ENCODE peak calls at places on chromosomes 16 and 17, in seven cellular contexts. P is GM12891, N is breast epithelium, F is stomach, S is prostate gland, Z is HCT116, V is upper lobe of left lung. B is an unnamed sample.

GRCh38 chr17:72219136-72219823 is 98.5 kb downstream of the SOX9 start:
- DNase-seq in S (no peak), F (no peak), P (no peak), V (no peak), N (no peak), Z (no peak), B (no peak)

GRCh38 chr16:29688172-29688571 is 9.2 kb downstream of the QPRT start:
- DNase-seq in F (no peak), Z (no peak), S (no peak), V (no peak), N (no peak), P (no peak), B (no peak)

GRCh38 chr16:84254080-84254479 is 14.3 kb upstream of the KCNG4 start:
- DNase-seq in P (no peak), N (no peak), V (no peak), F (no peak), S (no peak), Z (no peak), B (no peak)

GRCh38 chr17:75344664-75345063 is 55.4 kb upstream of the SLC25A19 start:
- DNase-seq in S (no peak), V (no peak), F (no peak), N (no peak), Z (no peak), P (no peak), B (no peak)

GRCh38 chr17:73654241-73654640 is 10.0 kb upstream of the SDK2 start:
- DNase-seq in P (no peak), V (no peak), Z (no peak), F (no peak), N (no peak), S (no peak), B (no peak)

GRCh38 chr16:30546115-30546514 is 11.5 kb upstream of the ZNF747 start:
- DNase-seq in N (no peak), F (no peak), P (no peak), S (no peak), Z (no peak), V (no peak), B (no peak)

GRCh38 chr17:35709874-35710273 is 21.6 kb upstream of the RASL10B start:
- DNase-seq in F (no peak), S (no peak), P (no peak), V (no peak), N (no peak), Z (peak; percentile 7), B (no peak)

GRCh38 chr17:39113871-39114270 is 37.6 kb downstream of the PLXDC1 start:
- DNase-seq in V (no peak), P (no peak), S (no peak), Z (no peak), N (no peak), F (no peak), B (no peak)

GRCh38 chr17:78753316-78754250 is 28.5 kb downstream of the CYTH1 start:
- DNase-seq in P (no peak), S (no peak), V (no peak), F (no peak), Z (no peak), N (no peak), B (no peak)

GRCh38 chr17:77322284-77322533 is 181.4 kb downstream of the SEC14L1 start:
- DNase-seq in F (no peak), V (no peak), P (no peak), S (no peak), Z (no peak), N (no peak), B (no peak)

GRCh38 chr17:77320046-77320445 is 179.3 kb downstream of the SEC14L1 start:
- DNase-seq in V (peak; percentile 82), N (no peak), F (no peak), Z (no peak), P (no peak), S (no peak), B (peak; percentile 12)

GRCh38 chr17:77318491-77319210 is 177.9 kb downstream of the SEC14L1 start:
- DNase-seq in Z (no peak), F (peak; percentile 44), P (no peak), V (no peak), S (no peak), N (no peak), B (peak; percentile 5)

GRCh38 chr17:77319211-77320031 is 178.7 kb downstream of the SEC14L1 start:
- DNase-seq in N (peak; percentile 94), F (peak; percentile 88), Z (peak; percentile 85), S (peak; percentile 95), P (no peak), V (peak; percentile 86), B (peak; percentile 69)

DNA sequence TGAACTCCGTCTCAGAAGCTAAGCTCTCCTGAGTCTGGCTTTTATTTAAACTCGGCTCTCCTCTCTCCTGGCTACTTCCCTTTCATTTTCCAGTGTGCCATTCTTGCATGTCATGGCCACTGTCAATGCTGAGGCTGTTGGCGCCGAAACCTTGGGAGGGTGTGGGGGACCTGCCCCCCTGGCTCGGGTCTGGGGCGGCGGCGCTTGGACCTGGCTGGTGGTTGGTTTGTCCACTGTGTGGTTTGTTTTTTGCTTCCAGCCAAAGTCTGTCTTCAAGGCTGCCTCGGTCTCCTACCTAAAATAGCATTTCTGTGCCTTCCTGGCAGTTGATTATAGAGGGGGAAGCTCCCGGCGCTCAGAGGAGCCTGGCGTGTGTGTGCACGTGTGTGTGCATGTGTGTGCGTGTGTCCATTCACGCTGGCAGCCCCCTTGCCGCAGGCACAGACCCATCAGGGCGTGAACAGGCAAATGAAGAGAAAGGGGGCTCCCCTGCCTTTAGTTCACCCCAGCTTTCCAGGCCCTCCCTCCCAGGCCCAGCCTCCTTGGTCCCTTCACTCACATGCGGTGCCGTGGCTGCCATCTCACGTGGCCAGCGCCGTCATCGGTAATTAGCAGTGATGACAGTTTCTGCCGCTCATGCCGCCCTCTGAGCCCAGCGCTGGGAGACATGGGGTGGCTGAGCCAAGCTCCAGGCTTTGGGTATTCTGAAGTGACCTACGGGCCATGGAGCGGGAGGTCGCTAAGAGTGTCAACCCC is 179.9 kb downstream of the SEC14L1 start:
- DNase-seq in Z (no peak), N (peak; percentile 67), F (no peak), S (no peak), V (peak; percentile 85), P (no peak), B (peak; percentile 48)
- TF ChIP-seq POLR2A in Z (no peak), N (no peak), F (no peak), S (peak; percentile 3), V (no peak), P (no peak), B (peak; percentile 73)

DNA sequence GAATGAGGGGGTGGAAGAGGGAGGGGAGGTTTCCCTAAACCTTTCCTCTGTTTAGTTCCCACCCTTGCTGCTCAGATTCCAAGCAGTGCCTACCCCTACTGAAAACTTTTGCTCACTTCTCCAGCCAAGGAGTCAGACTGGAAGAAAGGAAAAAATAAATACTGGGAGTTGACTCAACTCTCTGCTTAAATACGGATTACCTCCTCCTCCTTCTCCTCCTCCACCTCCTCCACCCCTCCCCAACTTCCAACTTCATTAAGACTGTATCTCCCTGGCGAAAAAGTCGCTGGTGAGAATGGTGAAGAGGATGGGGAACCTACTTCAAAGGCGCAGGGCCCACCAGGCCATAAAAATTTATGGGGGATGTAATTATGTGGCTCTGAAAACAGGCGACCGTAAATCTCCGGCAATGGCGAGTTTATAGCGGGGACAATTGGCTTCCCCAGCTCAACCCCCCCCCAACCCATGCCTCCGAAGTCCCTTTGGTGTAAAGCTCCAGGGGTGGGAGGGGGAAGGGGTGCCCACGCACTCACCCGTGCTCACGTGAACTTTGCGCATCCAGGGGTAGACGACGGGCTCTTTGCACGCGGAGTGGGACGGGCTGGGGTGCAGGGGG is 712 bp downstream of the HOXB4 start:
- DNase-seq in P (no peak), F (no peak), V (no peak), S (no peak), Z (no peak), N (no peak), B (no peak)
- TF ChIP-seq POLR2AphosphoS5 in P (no peak), F (no peak), V (no peak), S (no peak), Z (no peak), N (no peak), B (no peak)

DNA sequence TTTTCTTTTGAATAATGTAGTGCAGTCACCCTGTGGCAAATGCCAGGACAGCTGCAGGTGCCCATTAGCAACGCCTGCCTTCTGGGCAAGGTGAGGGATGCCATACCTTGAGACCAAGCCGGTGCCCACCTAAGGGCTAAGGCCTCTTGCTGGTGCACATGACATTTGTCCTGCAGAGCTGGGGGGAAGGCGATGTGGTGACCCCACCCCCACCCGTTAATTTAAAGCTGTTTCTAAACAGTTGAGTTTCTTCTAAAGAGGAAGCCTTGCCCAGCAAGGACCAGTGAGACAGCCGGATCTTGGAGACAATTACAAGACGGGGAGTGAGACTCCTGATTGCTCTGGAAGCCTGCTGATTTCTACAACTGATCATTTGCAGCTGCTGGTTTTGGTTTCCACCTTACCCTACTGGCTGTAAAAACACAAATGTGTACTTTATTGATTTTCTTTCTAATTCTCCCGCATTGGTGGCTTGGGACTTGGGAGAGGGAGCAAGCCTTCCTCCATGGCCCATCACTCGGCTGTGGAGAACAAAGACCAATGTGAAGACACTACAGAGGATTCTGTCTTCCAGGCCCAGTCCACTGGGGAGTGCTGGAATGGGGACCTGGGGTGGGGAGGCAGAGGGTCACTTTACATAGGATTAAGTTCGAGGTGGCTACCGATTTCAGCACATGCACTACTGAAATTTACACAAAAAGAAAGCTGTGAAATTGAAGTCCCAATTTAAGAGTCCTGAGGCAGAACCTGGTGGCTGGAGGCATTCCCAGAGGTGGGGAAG is 2.7 kb downstream of the CDK5R1 start:
- DNase-seq in V (no peak), N (no peak), Z (no peak), P (no peak), F (no peak), S (no peak), B (no peak)
- TF ChIP-seq POLR2A in V (no peak), N (no peak), Z (no peak), P (no peak), F (no peak), S (no peak), B (peak; percentile 56)

GRCh38 chr17:77511514-77512061 is 370.8 kb downstream of the SEC14L1 start:
- DNase-seq in S (no peak), F (no peak), N (no peak), P (no peak), Z (no peak), V (no peak), B (no peak)

GRCh38 chr17:77509089-77509488 is 368.3 kb downstream of the SEC14L1 start:
- DNase-seq in S (no peak), V (no peak), Z (no peak), P (no peak), N (no peak), F (no peak), B (no peak)

GRCh38 chr17:77510133-77510796 is 369.5 kb downstream of the SEC14L1 start:
- DNase-seq in S (no peak), P (no peak), Z (no peak), N (no peak), V (no peak), F (no peak), B (no peak)

GRCh38 chr17:77508047-77508715 is 367.4 kb downstream of the SEC14L1 start:
- DNase-seq in F (no peak), N (no peak), V (no peak), Z (no peak), S (no peak), P (no peak), B (no peak)

GRCh38 chr17:77509599-77509998 is 368.8 kb downstream of the SEC14L1 start:
- DNase-seq in S (no peak), V (no peak), Z (no peak), F (no peak), P (no peak), N (no peak), B (no peak)
- TF ChIP-seq POLR2AphosphoS5 in S (no peak), V (no peak), Z (no peak), F (no peak), P (no peak), N (no peak), B (no peak)